ENCODE peak calls at places on chromosomes 12 and 14, in ten cellular contexts. R is NT2/D1; I is activated T-helper 1 cell treated with Interleukin-2 at 50 U/mL for 16 hours; L is activated CD8-positive, alpha-beta T cell treated with anti-CD3 and anti-CD28 coated beads for 36 hours; C is GM23338; H is stimulated activated naive CD8-positive, alpha-beta T cell treated with anti-CD3 and anti-CD28 coated beads, Interleukin-15, amount 100 ng/mL, for 72 hours; G is AG20443; W is GM12892; E is AG09319; Z is epithelial cell of esophagus. J is an unnamed sample.

GRCh38 chr14:97415907-97416306 is 618.7 kb downstream of the VRK1 start:
- DNase-seq in G (no peak), W (no peak), C (no peak), L (no peak), E (no peak), Z (no peak), H (no peak), I (no peak), R (no peak), J (no peak)

GRCh38 chr12:16347391-16348298 is at the start of gene MGST1:
- DNase-seq in H (no peak), Z (peak), L (no peak), I (no peak), W (no peak), G (peak), R (peak), E (peak), C (peak), J (peak)

GRCh38 chr12:41466762-41467270 is 278.7 kb downstream of the PDZRN4 start:
- DNase-seq in H (no peak), I (no peak), R (no peak), Z (no peak), L (no peak), W (no peak), C (peak), G (no peak), E (no peak), J (no peak)

GRCh38 chr12:121925361-121925725 is 7.0 kb downstream of the CFAP251 start:
- DNase-seq in E (no peak), C (no peak), G (peak), I (no peak), R (no peak), H (no peak), W (no peak), L (no peak), Z (no peak), J (no peak)

GRCh38 chr12:122067966-122068365 is 10.6 kb upstream of the MLXIP start:
- DNase-seq in W (peak), G (no peak), I (no peak), L (peak), R (no peak), C (no peak), H (peak), E (no peak), Z (no peak), J (no peak)

GRCh38 chr12:7934153-7934552 is 1.8 kb downstream of the SLC2A3 start:
- DNase-seq in W (no peak), L (no peak), G (no peak), I (no peak), Z (no peak), H (no peak), C (no peak), R (no peak), E (no peak), J (no peak)

GRCh38 chr14:61668267-61668666 is 27.0 kb upstream of the HIF1A start:
- DNase-seq in I (no peak), R (no peak), C (no peak), H (no peak), Z (peak), L (peak), W (no peak), G (no peak), E (no peak), J (no peak)

GRCh38 chr12:53613821-53614220 is 12.4 kb downstream of the ATF7 start:
- DNase-seq in G (peak), H (no peak), R (no peak), I (no peak), E (no peak), Z (peak), L (no peak), C (no peak), W (no peak), J (no peak)

GRCh38 chr14:87430810-87431209 is 562.2 kb downstream of the GALC start:
- DNase-seq in H (no peak), Z (peak), R (no peak), E (no peak), I (no peak), C (no peak), G (no peak), W (no peak), L (no peak), J (no peak)

GRCh38 chr12:96236221-96236822 is 42.1 kb downstream of the ELK3 start:
- DNase-seq in E (no peak), R (no peak), C (no peak), H (no peak), G (peak), W (no peak), I (no peak), L (peak), Z (no peak), J (no peak)

GRCh38 chr12:6492838-6493579 is at the start of gene MRPL51:
- DNase-seq in G (peak), L (peak), C (peak), Z (peak), E (peak), I (peak), R (peak), H (peak), W (peak), J (peak)

GRCh38 chr12:108201808-108202207 is 72.7 kb downstream of the WSCD2 start:
- DNase-seq in I (no peak), E (no peak), H (no peak), L (no peak), Z (no peak), W (no peak), R (no peak), C (no peak), G (no peak), J (no peak)

GRCh38 chr14:55845963-55846851 is 266.2 kb downstream of the KTN1 start:
- DNase-seq in Z (no peak), E (no peak), G (no peak), I (no peak), H (no peak), C (no peak), R (no peak), W (no peak), L (peak), J (no peak)

GRCh38 chr12:131677699-131678098 is 33.2 kb upstream of the SFSWAP start:
- DNase-seq in E (no peak), H (no peak), G (no peak), L (no peak), W (no peak), I (no peak), Z (no peak), C (no peak), R (no peak), J (peak)

GRCh38 chr12:53300187-53300586 is 692 bp downstream of the MYG1 start:
- DNase-seq in W (no peak), H (no peak), I (no peak), R (no peak), E (no peak), C (peak), G (peak), L (peak), Z (peak), J (no peak)

GRCh38 chr14:101557811-101558738 is 3.2 kb upstream of the DIO3 start:
- DNase-seq in E (no peak), I (no peak), G (no peak), L (no peak), H (no peak), W (no peak), C (peak), Z (no peak), R (no peak), J (no peak)

GRCh38 chr12:71475280-71475679 is 35.7 kb downstream of the LGR5 start:
- DNase-seq in C (no peak), H (no peak), G (peak), L (no peak), E (no peak), W (no peak), R (no peak), I (no peak), Z (no peak), J (no peak)

GRCh38 chr14:87869619-87870583 is 123.1 kb downstream of the GALC start:
- DNase-seq in I (no peak), W (no peak), C (no peak), H (no peak), Z (peak), R (no peak), G (peak), E (no peak), L (no peak), J (no peak)

GRCh38 chr14:56328021-56328420 is 209.8 kb downstream of the PELI2 start:
- DNase-seq in H (no peak), Z (peak), W (no peak), L (no peak), I (no peak), E (no peak), C (no peak), G (no peak), R (no peak), J (no peak)

GRCh38 chr14:92783813-92784431 is 10.2 kb upstream of the GOLGA5 start:
- DNase-seq in C (peak), Z (peak), R (no peak), G (peak), W (no peak), I (no peak), E (no peak), L (peak), H (no peak), J (no peak)

GRCh38 chr14:85599939-85600338 is 70.0 kb downstream of the FLRT2 start:
- DNase-seq in W (no peak), G (no peak), R (no peak), Z (no peak), H (no peak), C (no peak), L (no peak), E (no peak), I (no peak), J (no peak)

GRCh38 chr14:91377700-91378652 is 39.6 kb downstream of the CCDC88C start:
- DNase-seq in L (peak), G (no peak), I (no peak), W (no peak), E (no peak), Z (no peak), C (no peak), R (no peak), H (peak), J (no peak)

GRCh38 chr12:14514154-14514842 is 53.4 kb downstream of the PLBD1 start:
- DNase-seq in C (peak), I (no peak), Z (peak), G (no peak), L (peak), R (no peak), H (no peak), E (no peak), W (peak), J (no peak)

GRCh38 chr12:30719060-30719459 is 23.4 kb upstream of the IPO8 start:
- DNase-seq in L (no peak), E (peak), C (no peak), R (peak), W (no peak), G (peak), Z (peak), I (no peak), H (no peak), J (no peak)

GRCh38 chr14:104265918-104266642 is 127.7 kb downstream of the KIF26A start:
- DNase-seq in C (no peak), E (no peak), L (no peak), W (no peak), I (no peak), H (peak), R (no peak), G (no peak), Z (no peak), J (no peak)

GRCh38 chr14:102898776-102899515 is 23.5 kb upstream of the AMN start:
- DNase-seq in R (no peak), L (no peak), E (no peak), C (no peak), I (no peak), Z (no peak), G (no peak), H (no peak), W (no peak), J (no peak)

GRCh38 chr14:74239848-74240793 is 872 bp downstream of the VSX2 start:
- DNase-seq in R (no peak), Z (no peak), E (no peak), H (no peak), W (peak), C (peak), L (no peak), I (no peak), G (peak), J (no peak)

GRCh38 chr12:69066420-69067373 is 133.7 kb upstream of the CPM start:
- DNase-seq in G (no peak), H (no peak), W (no peak), E (no peak), R (no peak), L (no peak), C (peak), Z (no peak), I (no peak), J (peak)

GRCh38 chr12:123976227-123976826 is 3.3 kb downstream of the ZNF664 start:
- DNase-seq in C (no peak), E (no peak), Z (no peak), R (no peak), G (no peak), W (no peak), I (no peak), L (no peak), H (no peak), J (no peak)

GRCh38 chr12:78483767-78484315 is 380.7 kb upstream of the SYT1 start:
- DNase-seq in R (no peak), C (no peak), G (no peak), H (no peak), W (no peak), L (no peak), E (no peak), I (no peak), Z (no peak), J (no peak)

GRCh38 chr12:122421263-122421814 is 1.1 kb downstream of the CLIP1 start:
- DNase-seq in W (no peak), R (no peak), H (no peak), C (no peak), L (peak), G (peak), Z (peak), E (peak), I (no peak), J (peak)

GRCh38 chr14:30608533-30609006 is 13.5 kb upstream of the SCFD1 start:
- DNase-seq in R (no peak), W (no peak), I (no peak), Z (peak), L (no peak), H (no peak), G (peak), E (no peak), C (no peak), J (no peak)

GRCh38 chr14:34718750-34719304 is 4.4 kb upstream of the CFL2 start:
- DNase-seq in I (no peak), L (no peak), H (no peak), E (no peak), C (no peak), Z (no peak), R (no peak), G (peak), W (no peak), J (no peak)

GRCh38 chr14:67569651-67570290 is 30.3 kb downstream of the PIGH start:
- DNase-seq in Z (no peak), E (no peak), G (no peak), C (no peak), W (no peak), L (no peak), R (no peak), H (no peak), I (no peak), J (no peak)

GRCh38 chr12:116076399-116076798 is 201.1 kb downstream of the MED13L start:
- DNase-seq in E (no peak), W (no peak), H (no peak), G (no peak), R (no peak), I (no peak), L (no peak), Z (peak), C (no peak), J (no peak)

GRCh38 chr12:3761116-3761770 is 8.3 kb upstream of the CRACR2A start:
- DNase-seq in G (no peak), L (no peak), E (no peak), H (no peak), C (no peak), W (no peak), Z (no peak), R (no peak), I (no peak), J (no peak)

GRCh38 chr12:108647199-108647935 is 13.7 kb upstream of the SELPLG start:
- DNase-seq in I (no peak), L (no peak), C (peak), E (no peak), G (no peak), W (no peak), H (no peak), R (no peak), Z (no peak), J (no peak)

J was measured in left lobe of liver.